ENCODE peak calls at places on chromosome 12, in seven cellular contexts. Q is CD8-positive, alpha-beta T cell; I is mammary epithelial cell; Z is mucosa of descending colon; B is prostate gland; F is breast epithelium; H is psoas muscle. O is an unnamed sample. For H3K9me3, the result is how much of the 10 kb centered on the place peaks cover.

GRCh38 chr12:40827923-40828592 is 135.8 kb downstream of the CNTN1 start:
- DNase-seq in Q (no peak), I (no peak), Z (no peak), B (no peak), F (no peak), H (no peak), O (no peak)

GRCh38 chr12:115872919-115873357 is 404.6 kb downstream of the MED13L start:
- DNase-seq in Q (no peak), I (peak), Z (peak), B (peak), F (peak), H (no peak), O (no peak)

GRCh38 chr12:48017496-48017895 is 13.2 kb upstream of the COL2A1 start:
- DNase-seq in Q (no peak), I (no peak), Z (no peak), B (no peak), F (no peak), H (no peak), O (no peak)

GRCh38 chr12:110790301-110790700 is 47.6 kb upstream of the PPP1CC start:
- DNase-seq in Q (no peak), I (no peak), Z (no peak), B (no peak), F (no peak), H (no peak), O (no peak)

GRCh38 chr12:14567311-14568195 is at the start of gene PLBD1:
- DNase-seq in Q (no peak), I (peak), Z (peak), B (peak), F (no peak), H (peak), O (no peak)

GRCh38 chr12:110508071-110508586 is 6.0 kb downstream of the RAD9B start:
- DNase-seq in Q (no peak), I (no peak), Z (no peak), B (no peak), F (no peak), H (no peak), O (no peak)

GRCh38 chr12:8033153-8034044 is 883 bp downstream of the FOXJ2 start:
- DNase-seq in Q (no peak), I (peak), Z (peak), B (peak), F (peak), H (peak), O (no peak)

GRCh38 chr12:66301944-66302826 is at the start of gene HELB:
- DNase-seq in Q (peak), I (peak), Z (peak), B (peak), F (peak), H (peak), O (peak)

GRCh38 chr12:122104844-122105243 is 26.3 kb downstream of the MLXIP start:
- DNase-seq in Q (no peak), I (no peak), Z (no peak), B (no peak), F (no peak), H (no peak), O (no peak)

GRCh38 chr12:40988831-40989230 is 199.3 kb upstream of the PDZRN4 start:
- DNase-seq in Q (no peak), I (no peak), Z (no peak), B (peak), F (no peak), H (no peak), O (no peak)

GRCh38 chr12:104741072-104741471 is 217.0 kb downstream of the SLC41A2 start:
- DNase-seq in Q (no peak), I (no peak), Z (no peak), B (no peak), F (no peak), H (no peak), O (no peak)

GRCh38 chr12:9372202-9372601 is 164.0 kb upstream of the PZP start:
- DNase-seq in Q (no peak), I (peak), Z (no peak), B (no peak), F (no peak), H (no peak), O (no peak)

GRCh38 chr12:125689576-125690410 is 624.6 kb downstream of the AACS start:
- DNase-seq in Q (no peak), I (no peak), Z (no peak), B (no peak), F (no peak), H (no peak), O (no peak)

GRCh38 chr12:69345742-69346141 is 2.4 kb upstream of the LYZ start:
- DNase-seq in Q (no peak), I (no peak), Z (no peak), B (no peak), F (no peak), H (no peak), O (no peak)

GRCh38 chr12:105033851-105034250 is 47.7 kb downstream of the NOPCHAP1 start:
- DNase-seq in Q (no peak), I (no peak), Z (no peak), B (no peak), F (no peak), H (no peak), O (no peak)

GRCh38 chr12:1912580-1913376 is 5.7 kb downstream of the CACNA2D4 start:
- DNase-seq in Q (no peak), I (no peak), Z (no peak), B (no peak), F (peak), H (no peak), O (no peak)

GRCh38 chr12:130644124-130644523 is 72.0 kb downstream of the RIMBP2 start:
- DNase-seq in Q (no peak), I (no peak), Z (no peak), B (no peak), F (no peak), H (no peak), O (no peak)

GRCh38 chr12:130641571-130642184 is 74.4 kb downstream of the RIMBP2 start:
- DNase-seq in Q (no peak), I (no peak), Z (no peak), B (no peak), F (no peak), H (no peak), O (no peak)

GRCh38 chr12:130647814-130648213 is 68.3 kb downstream of the RIMBP2 start:
- DNase-seq in Q (no peak), I (no peak), Z (no peak), B (no peak), F (no peak), H (no peak), O (no peak)

GRCh38 chr12:130646690-130647089 is 69.4 kb downstream of the RIMBP2 start:
- DNase-seq in Q (no peak), I (no peak), Z (no peak), B (no peak), F (no peak), H (no peak), O (no peak)

GRCh38 chr12:130644566-130644965 is 71.5 kb downstream of the RIMBP2 start:
- DNase-seq in Q (no peak), I (no peak), Z (no peak), B (no peak), F (no peak), H (no peak), O (no peak)
- H3K9me3 ChIP-seq in Q (under half), I (under half), Z (under half), B (under half), F (under half), H (under half), O (under half)

GRCh38 chr12:56866493-56866892 is 67.7 kb downstream of the SDR9C7 start:
- DNase-seq in Q (no peak), I (no peak), Z (no peak), B (no peak), F (no peak), H (no peak), O (no peak)

GRCh38 chr12:56862264-56862663 is 71.9 kb downstream of the SDR9C7 start:
- DNase-seq in Q (no peak), I (no peak), Z (no peak), B (no peak), F (no peak), H (no peak), O (no peak)

GRCh38 chr12:56867216-56867615 is 67.0 kb downstream of the SDR9C7 start:
- DNase-seq in Q (no peak), I (no peak), Z (no peak), B (no peak), F (no peak), H (no peak), O (no peak)

GRCh38 chr12:56863789-56864188 is 70.4 kb downstream of the SDR9C7 start:
- DNase-seq in Q (no peak), I (no peak), Z (no peak), B (no peak), F (no peak), H (no peak), O (no peak)

DNA sequence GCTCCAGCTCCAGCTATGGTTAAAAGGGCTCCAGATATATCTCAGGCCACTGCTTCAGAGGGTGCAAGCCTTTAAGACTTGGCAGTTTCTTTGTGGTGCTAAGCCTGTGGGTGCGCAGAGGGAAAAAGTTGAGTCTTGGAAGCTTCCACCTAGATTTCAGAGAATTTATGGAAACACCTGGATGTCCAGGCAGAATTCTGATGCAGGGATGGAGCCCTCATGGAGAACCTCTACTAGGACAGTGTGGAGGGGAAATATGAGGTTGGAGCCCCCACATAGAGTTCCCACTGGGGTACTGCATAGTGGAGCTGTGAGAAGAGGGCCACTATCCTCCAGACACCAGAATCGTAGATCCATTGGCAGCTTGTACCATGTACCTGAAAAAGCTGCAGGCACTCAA is 69.9 kb downstream of the SDR9C7 start:
- DNase-seq in Q (no peak), I (no peak), Z (no peak), B (no peak), F (no peak), H (no peak), O (no peak)
- H3K9me3 ChIP-seq in Q (under half), I (under half), Z (half or more), B (under half), F (under half), H (under half), O (under half)

GRCh38 chr12:34389378-34390170 is 367.3 kb downstream of the ALG10 start:
- DNase-seq in Q (no peak), I (no peak), Z (no peak), B (no peak), F (no peak), H (peak), O (no peak)

GRCh38 chr12:34388636-34389377 is 366.5 kb downstream of the ALG10 start:
- DNase-seq in Q (no peak), I (no peak), Z (no peak), B (no peak), F (no peak), H (peak), O (no peak)

GRCh38 chr12:34390846-34391700 is 368.8 kb downstream of the ALG10 start:
- DNase-seq in Q (no peak), I (no peak), Z (no peak), B (no peak), F (no peak), H (peak), O (no peak)

GRCh38 chr12:34391771-34392581 is 369.7 kb downstream of the ALG10 start:
- DNase-seq in Q (no peak), I (no peak), Z (no peak), B (no peak), F (no peak), H (peak), O (no peak)

GRCh38 chr12:34390171-34390841 is 368.0 kb downstream of the ALG10 start:
- DNase-seq in Q (no peak), I (no peak), Z (no peak), B (no peak), F (no peak), H (peak), O (no peak)
- H3K9me3 ChIP-seq in Q (under half), I (half or more), Z (half or more), B (under half), F (half or more), H (under half), O (under half)

GRCh38 chr12:133026996-133027395 is 10.3 kb upstream of the ZNF84 start:
- DNase-seq in Q (no peak), I (peak), Z (no peak), B (no peak), F (no peak), H (no peak), O (no peak)

GRCh38 chr12:133023566-133023965 is 13.7 kb upstream of the ZNF84 start:
- DNase-seq in Q (no peak), I (peak), Z (no peak), B (no peak), F (no peak), H (no peak), O (no peak)
- H3K9me3 ChIP-seq in Q (under half), I (under half), Z (half or more), B (under half), F (half or more), H (half or more), O (under half)

GRCh38 chr12:62878211-62878610 is 56.7 kb downstream of the PPM1H start:
- DNase-seq in Q (no peak), I (no peak), Z (no peak), B (no peak), F (no peak), H (no peak), O (no peak)

GRCh38 chr12:62879691-62880090 is 55.3 kb downstream of the PPM1H start:
- DNase-seq in Q (no peak), I (no peak), Z (no peak), B (no peak), F (no peak), H (no peak), O (no peak)

GRCh38 chr12:62885242-62885641 is 49.7 kb downstream of the PPM1H start:
- DNase-seq in Q (no peak), I (no peak), Z (no peak), B (no peak), F (no peak), H (no peak), O (no peak)

GRCh38 chr12:62882696-62883095 is 52.3 kb downstream of the PPM1H start:
- DNase-seq in Q (no peak), I (no peak), Z (no peak), B (no peak), F (no peak), H (no peak), O (no peak)

DNA sequence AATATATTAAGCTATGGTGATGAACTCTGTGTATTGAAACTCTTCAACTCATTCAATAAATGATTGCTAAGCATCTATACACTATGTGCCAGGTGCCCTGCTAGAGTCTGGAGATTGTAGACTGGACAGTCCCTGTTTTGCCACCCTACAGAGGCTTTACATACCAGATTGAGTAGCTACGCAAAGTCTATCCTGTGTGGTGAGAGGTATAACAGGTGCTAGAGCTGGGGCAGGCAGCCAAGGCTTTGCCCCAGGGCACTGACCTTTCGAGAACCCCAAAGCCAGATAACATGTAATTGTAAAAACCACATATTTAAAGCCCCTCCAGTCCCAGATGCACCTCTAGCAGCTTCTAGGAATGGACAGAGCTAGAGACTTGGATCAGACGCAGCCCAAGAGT is 52.8 kb downstream of the PPM1H start:
- DNase-seq in Q (no peak), I (no peak), Z (no peak), B (no peak), F (no peak), H (no peak), O (no peak)
- H3K9me3 ChIP-seq in Q (under half), I (under half), Z (under half), B (under half), F (under half), H (under half), O (under half)

GRCh38 chr12:38162708-38163441 is 153.7 kb upstream of the ALG10B start:
- DNase-seq in Q (no peak), I (no peak), Z (no peak), B (no peak), F (no peak), H (peak), O (no peak)
- H3K9me3 ChIP-seq in Q (under half), I (under half), Z (under half), B (under half), F (under half), H (under half), O (under half)

DNA sequence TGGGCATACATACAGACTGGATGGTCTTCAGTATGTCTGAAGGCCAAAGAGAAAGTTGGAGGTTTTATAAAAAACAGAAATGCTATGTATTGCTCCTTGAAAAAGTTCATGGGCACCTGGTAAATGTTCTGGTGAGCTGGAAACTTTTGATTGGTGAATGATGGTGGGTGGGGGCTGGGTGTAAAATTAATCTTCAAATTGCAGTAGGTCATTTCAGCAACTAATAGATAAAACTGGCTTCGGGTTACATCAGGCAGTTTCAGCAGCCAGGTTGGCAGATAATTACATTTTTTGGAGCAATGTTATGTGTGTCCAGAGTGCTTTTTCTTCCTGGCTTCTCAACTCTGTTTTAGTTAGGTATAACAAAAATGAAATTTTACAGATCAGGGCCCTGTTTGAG is 35.3 kb downstream of the SDR9C7 start:
- DNase-seq in Q (no peak), I (no peak), Z (no peak), B (no peak), F (no peak), H (no peak), O (no peak)
- H3K9me3 ChIP-seq in Q (under half), I (under half), Z (under half), B (under half), F (under half), H (under half), O (under half)

GRCh38 chr12:133073836-133074235 is 6.9 kb upstream of the ZNF140 start:
- DNase-seq in Q (no peak), I (no peak), Z (no peak), B (no peak), F (no peak), H (no peak), O (no peak)
- H3K9me3 ChIP-seq in Q (under half), I (under half), Z (half or more), B (under half), F (half or more), H (half or more), O (under half)

GRCh38 chr12:19299765-19300164 is 139.5 kb upstream of the AEBP2 start:
- DNase-seq in Q (no peak), I (peak), Z (no peak), B (no peak), F (no peak), H (no peak), O (no peak)
- H3K9me3 ChIP-seq in Q (under half), I (under half), Z (under half), B (under half), F (under half), H (under half), O (under half)

GRCh38 chr12:130227641-130228040 is 65.4 kb downstream of the FZD10 start:
- DNase-seq in Q (no peak), I (no peak), Z (no peak), B (peak), F (peak), H (no peak), O (no peak)
- H3K9me3 ChIP-seq in Q (under half), I (under half), Z (under half), B (under half), F (under half), H (under half), O (under half)

O was measured in T-helper 17 cell.